ENCODE peak calls at places on chromosomes 16 and 17, in nine cellular contexts. D, Q, W, G, E, B, S, K and C are unnamed samples.

GRCh38 chr17:15456486-15456885 is 10.9 kb downstream of the CDRT4 start:
- DNase-seq in D (no peak), Q (no peak), W (no peak), G (no peak), E (no peak), B (no peak), S (no peak), K (no peak), C (no peak)

GRCh38 chr17:19937522-19937921 is 40.1 kb downstream of the AKAP10 start:
- DNase-seq in D (no peak), Q (no peak), W (no peak), G (no peak), E (no peak), B (no peak), S (peak), K (no peak), C (no peak)

GRCh38 chr17:60601443-60602384 is 1.7 kb downstream of the PPM1D start:
- DNase-seq in D (peak), Q (no peak), W (peak), G (peak), E (peak), B (peak), S (peak), K (peak), C (peak)

GRCh38 chr17:10198509-10199249 is at the start of gene GAS7:
- DNase-seq in D (no peak), Q (peak), W (peak), G (no peak), E (peak), B (peak), S (peak), K (peak), C (peak)

GRCh38 chr16:3482659-3483241 is 12.5 kb downstream of the C16orf90 start:
- DNase-seq in D (no peak), Q (no peak), W (no peak), G (no peak), E (no peak), B (no peak), S (no peak), K (no peak), C (no peak)

GRCh38 chr17:35089846-35090193 is 26.3 kb upstream of the RFFL start:
- DNase-seq in D (peak), Q (no peak), W (peak), G (no peak), E (peak), B (no peak), S (peak), K (peak), C (peak)

GRCh38 chr17:34081269-34081668 is 173.8 kb upstream of the CCL2 start:
- DNase-seq in D (no peak), Q (no peak), W (no peak), G (no peak), E (peak), B (peak), S (no peak), K (peak), C (peak)

GRCh38 chr16:90081606-90081970 is 4.5 kb upstream of the PRDM7 start:
- DNase-seq in D (no peak), Q (no peak), W (no peak), G (no peak), E (no peak), B (no peak), S (no peak), K (no peak), C (no peak)

GRCh38 chr17:57718878-57719277 is 26.2 kb downstream of the CCDC182 start:
- DNase-seq in D (no peak), Q (no peak), W (no peak), G (no peak), E (no peak), B (no peak), S (no peak), K (no peak), C (no peak)

GRCh38 chr16:4420703-4421102 is 4.3 kb upstream of the CORO7 start:
- DNase-seq in D (no peak), Q (no peak), W (no peak), G (no peak), E (no peak), B (no peak), S (no peak), K (no peak), C (no peak)

GRCh38 chr17:56594528-56595418 is 1.3 kb downstream of the NOG start:
- DNase-seq in D (peak), Q (peak), W (peak), G (no peak), E (peak), B (no peak), S (no peak), K (peak), C (peak)

GRCh38 chr17:55432358-55433028 is 10.9 kb upstream of the MMD start:
- DNase-seq in D (no peak), Q (no peak), W (no peak), G (no peak), E (peak), B (no peak), S (peak), K (no peak), C (no peak)